ENCODE peak calls at places on chromosomes 3 and 15, in five cellular contexts. D is AG10803; B is epithelial cell of prostate; H is activated naive CD4-positive, alpha-beta T cell treated with anti-CD3 and anti-CD28 coated beads for 36 hours; N is ELR. K is an unnamed sample.
A peak's percentile ranks its signal among the peaks of the same experiment; 100 is the strongest.

GRCh38 chr15:80476036-80476435 is 71.9 kb downstream of the ARNT2 start:
- DNase-seq in B (no peak), N (peak; percentile 43), H (no peak), D (no peak), K (no peak)

GRCh38 chr3:12436514-12437222 is 47.6 kb upstream of the TSEN2 start:
- DNase-seq in D (peak; percentile 60), B (no peak), H (no peak), N (peak; percentile 56), K (peak; percentile 58)

GRCh38 chr3:196968233-196969000 is at the start of gene PIGZ:
- DNase-seq in H (peak; percentile 25), D (peak; percentile 32), B (no peak), N (peak; percentile 58), K (no peak)

GRCh38 chr3:154954750-154955149 is 125.4 kb upstream of the MME start:
- DNase-seq in D (peak; percentile 78), B (no peak), H (no peak), N (peak; percentile 75), K (peak; percentile 22)

GRCh38 chr3:12943124-12944021 is 102.0 kb upstream of the RPL32 start:
- DNase-seq in B (no peak), H (no peak), D (no peak), N (no peak), K (no peak)

GRCh38 chr15:59372352-59373211 is at the start of gene MYO1E:
- DNase-seq in B (peak; percentile 90), D (peak; percentile 96), N (peak; percentile 97), H (peak; percentile 28), K (peak; percentile 95)

GRCh38 chr3:5677560-5677959 is 490.1 kb downstream of the EDEM1 start:
- DNase-seq in B (no peak), D (no peak), N (no peak), H (no peak), K (no peak)

GRCh38 chr15:29129221-29129620 is 140.4 kb downstream of the NSMCE3 start:
- DNase-seq in B (no peak), N (no peak), H (no peak), D (no peak), K (no peak)

GRCh38 chr3:56251343-56251945 is 216.8 kb downstream of the ERC2 start:
- DNase-seq in D (peak; percentile 59), N (peak; percentile 56), B (no peak), H (peak; percentile 35), K (peak; percentile 56)

GRCh38 chr15:62244762-62245161 is 79.7 kb upstream of the C2CD4B start:
- DNase-seq in N (no peak), D (no peak), H (no peak), B (no peak), K (no peak)

GRCh38 chr3:189621948-189622603 is 9.1 kb upstream of the TP63 start:
- DNase-seq in B (no peak), D (no peak), N (peak; percentile 19), H (no peak), K (no peak)

GRCh38 chr3:9028134-9028533 is 64.9 kb upstream of the RAD18 start:
- DNase-seq in B (no peak), N (no peak), H (no peak), D (peak; percentile 73), K (peak; percentile 29)

GRCh38 chr3:98577178-98577895 is 16.1 kb downstream of the CPOX start:
- DNase-seq in B (no peak), N (peak; percentile 49), D (peak; percentile 85), H (no peak), K (peak; percentile 63)

GRCh38 chr3:13685721-13686120 is 136.8 kb downstream of the FBLN2 start:
- DNase-seq in B (no peak), D (no peak), H (no peak), N (no peak), K (no peak)

GRCh38 chr3:150333482-150333881 is 74.6 kb upstream of the TSC22D2 start:
- DNase-seq in B (no peak), D (no peak), N (no peak), H (no peak), K (no peak)

GRCh38 chr15:62928996-62929350 is 113.6 kb upstream of the TPM1 start:
- DNase-seq in D (no peak), N (peak; percentile 94), B (peak; percentile 90), H (no peak), K (peak; percentile 83)

GRCh38 chr3:132822837-132823236 is 100.6 kb upstream of the NPHP3 start:
- DNase-seq in N (no peak), D (no peak), H (no peak), B (no peak), K (no peak)

GRCh38 chr15:91769919-91770318 is 83.6 kb upstream of the SLCO3A1 start:
- DNase-seq in H (no peak), N (no peak), B (no peak), D (no peak), K (no peak)